ENCODE peak calls at places on chromosomes 7 and 10, in four cellular contexts. R, B, I and W are unnamed samples.

GRCh38 chr7:17661982-17662585 is 278.2 kb downstream of the SNX13 start:
- DNase-seq in B (no peak), I (no peak), R (peak; percentile 78), W (peak; percentile 35)

GRCh38 chr10:133311570-133311969 is 2.9 kb downstream of the ZNF511 start:
- DNase-seq in B (no peak), R (no peak), I (no peak), W (no peak)

GRCh38 chr10:125149278-125150047 is 10.9 kb downstream of the CTBP2 start:
- DNase-seq in B (peak; percentile 52), R (peak; percentile 68), I (peak; percentile 85), W (peak; percentile 89)

GRCh38 chr10:77251297-77252013 is 386.2 kb downstream of the KCNMA1 start:
- DNase-seq in I (no peak), B (peak; percentile 13), R (no peak), W (peak; percentile 61)

GRCh38 chr10:1669433-1669832 is 67.9 kb downstream of the ADARB2 start:
- DNase-seq in B (no peak), R (no peak), I (no peak), W (no peak)

GRCh38 chr10:132320776-132321469 is 11.1 kb upstream of the LRRC27 start:
- DNase-seq in B (no peak), R (no peak), I (no peak), W (no peak)

GRCh38 chr7:79084423-79084822 is 369.0 kb downstream of the MAGI2 start:
- DNase-seq in B (no peak), R (no peak), I (no peak), W (no peak)

GRCh38 chr10:127243490-127244272 is 47.3 kb upstream of the INSYN2A start:
- DNase-seq in I (no peak), B (peak; percentile 39), R (peak; percentile 4), W (peak; percentile 68)

GRCh38 chr7:4561775-4562174 is 120.3 kb upstream of the FOXK1 start:
- DNase-seq in B (peak; percentile 4), I (no peak), R (no peak), W (no peak)

GRCh38 chr10:22849077-22849810 is 78.6 kb upstream of the ARMC3 start:
- DNase-seq in B (no peak), R (peak; percentile 38), I (peak; percentile 93), W (peak; percentile 65)

GRCh38 chr10:60943372-60944158 is 420 bp downstream of the RHOBTB1 start:
- DNase-seq in I (peak; percentile 86), R (peak; percentile 39), B (peak; percentile 3), W (peak; percentile 62)

GRCh38 chr10:17143055-17143690 is 13.6 kb upstream of the CUBN start:
- DNase-seq in B (no peak), I (no peak), R (no peak), W (no peak)

GRCh38 chr7:133563196-133563707 is 310.4 kb downstream of the EXOC4 start:
- DNase-seq in B (no peak), I (no peak), R (no peak), W (no peak)

GRCh38 chr7:133703547-133703946 is 423.6 kb upstream of the LRGUK start:
- DNase-seq in B (no peak), R (peak; percentile 95), I (no peak), W (peak; percentile 83)

GRCh38 chr7:105937411-105937810 is 25.7 kb upstream of the CDHR3 start:
- DNase-seq in I (no peak), B (no peak), R (no peak), W (no peak)

GRCh38 chr10:110416776-110417732 is 80.7 kb upstream of the DUSP5 start:
- DNase-seq in I (no peak), B (no peak), R (no peak), W (no peak)

GRCh38 chr10:1047937-1048336 is 982 bp downstream of the IDI1 start:
- DNase-seq in B (no peak), I (peak; percentile 59), R (no peak), W (no peak)

GRCh38 chr10:8049874-8050560 is 4.5 kb upstream of the GATA3 start:
- DNase-seq in R (no peak), B (no peak), I (no peak), W (no peak)

GRCh38 chr7:78765985-78766729 is 687.3 kb downstream of the MAGI2 start:
- DNase-seq in I (no peak), B (no peak), R (no peak), W (no peak)

GRCh38 chr10:82969405-82969804 is 1094.4 kb downstream of the NRG3 start:
- DNase-seq in I (no peak), R (no peak), B (no peak), W (peak; percentile 37)

GRCh38 chr10:77819210-77820140 is 107.1 kb downstream of the DLG5 start:
- DNase-seq in I (no peak), B (no peak), R (no peak), W (no peak)

GRCh38 chr10:69684020-69684980 is 54.3 kb downstream of the FAM241B start:
- DNase-seq in I (peak; percentile 72), B (no peak), R (peak; percentile 40), W (peak; percentile 64)

GRCh38 chr7:136302049-136302448 is 324.9 kb upstream of the MTPN start:
- DNase-seq in R (no peak), I (no peak), B (no peak), W (no peak)

GRCh38 chr10:55629792-55630490 is 731.1 kb downstream of the ZWINT start:
- DNase-seq in B (no peak), R (peak; percentile 31), I (no peak), W (peak; percentile 48)

GRCh38 chr10:55627526-55628170 is 733.4 kb downstream of the ZWINT start:
- DNase-seq in B (no peak), I (no peak), R (no peak), W (no peak)

GRCh38 chr10:55628260-55628701 is 732.8 kb downstream of the ZWINT start:
- DNase-seq in R (no peak), I (no peak), B (no peak), W (no peak)

GRCh38 chr10:55630491-55631056 is 730.5 kb downstream of the ZWINT start:
- DNase-seq in R (no peak), I (no peak), B (no peak), W (no peak)

GRCh38 chr10:55631071-55631654 is 729.9 kb downstream of the ZWINT start:
- DNase-seq in I (no peak), B (no peak), R (peak; percentile 25), W (peak; percentile 17)
- H3K4me3 ChIP-seq in I (peak overlapping the region; percentile 57), B (no peak overlapping the region), R (peak overlapping the region; percentile 65), W (peak overlapping the region; percentile 39)

DNA sequence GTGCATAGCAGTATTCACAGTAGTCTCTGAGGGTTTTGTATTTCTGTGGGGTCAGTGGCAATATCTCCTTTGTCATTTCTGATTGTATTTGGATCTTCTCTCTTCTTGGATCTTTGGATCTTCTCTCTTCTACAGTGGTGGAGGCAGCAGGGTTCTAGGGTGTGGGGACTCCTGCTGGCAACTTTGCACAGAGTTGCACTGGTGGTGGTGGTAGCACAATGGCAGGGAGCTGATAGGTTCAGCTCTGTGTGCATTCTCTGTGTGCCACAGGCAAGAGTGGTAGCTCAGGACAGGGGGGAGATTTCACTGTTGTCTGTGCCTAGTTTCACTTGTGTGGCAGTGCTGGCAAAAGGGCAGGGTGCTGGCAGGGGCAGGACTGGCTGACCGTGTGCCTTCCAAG is 35.1 kb upstream of the PRSS37 start:
- DNase-seq in R (no peak), B (no peak), I (no peak), W (no peak)
- TF ChIP-seq CTCF in R (no peak), B (no peak), I (no peak), W (no peak)

DNA sequence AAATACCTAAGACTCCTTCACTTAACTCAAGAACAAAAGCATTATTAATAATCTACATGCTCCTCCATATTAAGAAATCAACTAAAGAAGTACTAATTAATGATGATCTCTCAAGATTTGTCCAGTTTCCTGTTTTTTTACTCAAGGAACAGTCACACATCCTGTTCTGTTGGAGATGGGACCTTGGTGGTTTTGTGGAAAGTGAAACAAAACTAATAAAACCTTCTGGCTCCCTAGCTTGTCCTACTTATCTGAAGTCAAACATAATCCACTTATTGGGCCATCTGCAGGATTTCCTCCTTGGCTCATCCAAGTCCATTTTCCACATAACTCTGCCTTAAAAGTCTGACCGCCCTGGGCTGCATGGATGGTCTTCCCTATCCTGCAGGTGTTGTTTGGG is 39.3 kb upstream of the TARP start:
- DNase-seq in I (no peak), B (no peak), R (no peak), W (no peak)
- H3K4me3 ChIP-seq in I (no peak overlapping the region), B (no peak overlapping the region), R (no peak overlapping the region), W (no peak overlapping the region)

GRCh38 chr7:27149817-27150567 is 2.4 kb downstream of the HOXA3 start:
- DNase-seq in R (no peak), I (no peak), B (no peak), W (no peak)

GRCh38 chr7:27151945-27152815 is at the start of gene HOXA3:
- DNase-seq in I (peak; percentile 80), R (no peak), B (no peak), W (no peak)

GRCh38 chr7:27152816-27153486 is 568 bp upstream of the HOXA3 start:
- DNase-seq in R (no peak), B (no peak), I (no peak), W (no peak)

GRCh38 chr7:27150568-27151340 is 1.6 kb downstream of the HOXA3 start:
- DNase-seq in I (peak; percentile 88), R (no peak), B (no peak), W (peak; percentile 57)

GRCh38 chr7:27151341-27151944 is 940 bp downstream of the HOXA3 start:
- DNase-seq in I (peak; percentile 70), R (no peak), B (no peak), W (no peak)
- TF ChIP-seq CTCF in I (no peak), R (no peak), B (no peak), W (no peak)

DNA sequence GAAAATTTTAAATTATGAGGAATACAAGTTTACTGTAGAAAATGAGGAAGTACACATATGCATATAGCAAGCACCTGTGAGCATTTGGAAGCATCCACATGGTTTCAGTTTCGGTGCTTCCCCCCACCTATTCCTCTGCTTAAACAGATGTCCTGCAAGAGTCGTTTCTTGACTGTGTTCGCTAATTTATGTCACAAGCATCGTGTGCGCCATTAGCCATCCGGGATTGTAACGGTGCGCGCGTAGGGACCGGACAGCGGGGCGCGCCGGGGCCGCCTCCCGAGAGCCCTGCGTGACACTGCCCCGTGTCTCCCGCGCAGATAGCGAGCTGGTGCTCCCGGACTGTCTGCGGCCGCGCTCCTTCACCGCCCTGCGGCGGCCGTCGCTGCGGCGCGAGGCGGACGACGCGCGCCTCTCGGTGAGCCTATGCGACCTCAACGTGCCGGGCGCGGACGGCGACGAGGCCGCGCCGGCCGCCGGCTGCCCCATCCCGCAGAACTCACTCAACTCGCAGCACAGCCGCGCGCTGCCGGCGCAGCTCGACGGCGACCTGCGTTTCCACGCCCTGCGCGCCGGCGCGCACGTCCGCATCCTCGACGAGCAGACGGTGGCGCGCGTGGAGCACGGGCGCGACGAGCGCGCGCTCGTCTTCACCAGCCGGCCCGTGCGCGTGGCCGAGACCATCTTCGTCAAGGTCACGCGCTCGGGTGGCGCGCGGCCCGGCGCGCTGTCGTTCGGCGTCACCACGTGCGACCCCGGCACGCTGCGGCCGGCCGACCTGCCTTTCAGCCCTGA is 90.9 kb downstream of the NEURL1 start:
- DNase-seq in R (no peak), I (no peak), B (no peak), W (no peak)
- H3K4me3 ChIP-seq in R (peak overlapping the region; percentile 42), I (peak overlapping the region; percentile 39), B (no peak overlapping the region), W (peak overlapping the region; percentile 20)

DNA sequence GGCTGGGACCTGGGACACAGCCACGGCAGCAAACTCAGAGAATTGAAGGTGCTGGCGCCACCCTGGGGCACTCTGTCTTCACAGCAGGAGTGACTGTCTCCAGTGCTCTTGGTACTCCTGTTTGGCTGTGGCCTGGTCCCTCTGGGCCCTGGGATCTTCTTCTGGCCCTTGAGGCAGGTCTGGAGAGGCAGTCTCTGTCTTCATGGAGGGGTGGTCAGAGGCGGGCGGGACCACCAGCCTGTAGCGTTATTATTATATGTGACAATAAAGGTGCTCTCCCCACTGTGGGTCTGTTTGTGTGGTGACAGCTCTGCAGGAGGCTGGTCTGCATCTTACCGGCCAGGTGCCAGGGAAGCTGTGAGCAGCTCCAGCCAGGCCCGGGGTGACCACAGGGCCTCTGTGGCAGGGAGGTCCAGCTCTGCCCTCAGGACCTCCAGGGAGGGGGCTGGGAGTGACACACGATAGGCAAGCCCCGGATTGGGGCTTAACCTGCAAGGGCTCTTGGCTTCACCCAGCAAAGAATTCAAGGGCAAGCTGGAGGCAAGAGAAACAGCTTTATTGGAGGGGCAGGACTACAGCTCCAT is 70.3 kb downstream of the MYL10 start:
- DNase-seq in B (no peak), I (peak; percentile 56), R (no peak), W (no peak)
- TF ChIP-seq CTCF in B (peak; percentile 37), I (no peak), R (no peak), W (no peak)